ENCODE peak calls at places on chromosome 16, in five cellular contexts. F is A673, Y is transverse colon, X is Peyer's patch, L is HepG2. S is an unnamed sample.

GRCh38 chr16:8848231-8848938 is 20.4 kb downstream of the CARHSP1 start:
- DNase-seq in L (no peak), Y (no peak), X (peak; percentile 49), F (no peak), S (no peak)

GRCh38 chr16:82368041-82368440 is 198.0 kb upstream of the MPHOSPH6 start:
- DNase-seq in Y (no peak), F (peak; percentile 35), X (no peak), L (peak; percentile 40), S (peak; percentile 66)

GRCh38 chr16:81697886-81698635 is 81.0 kb upstream of the PLCG2 start:
- DNase-seq in F (no peak), Y (no peak), X (no peak), L (no peak), S (no peak)

GRCh38 chr16:69160192-69160591 is 26.8 kb upstream of the SNTB2 start:
- DNase-seq in X (no peak), Y (no peak), L (no peak), F (no peak), S (no peak)

GRCh38 chr16:9092963-9093477 is 1.6 kb downstream of the HAPSTR1 start:
- DNase-seq in L (no peak), Y (peak; percentile 42), F (peak; percentile 25), X (peak; percentile 63), S (peak; percentile 55)

GRCh38 chr16:68005786-68006286 is 6.6 kb upstream of the DPEP2 start:
- DNase-seq in L (no peak), F (no peak), X (no peak), Y (peak; percentile 47), S (peak; percentile 31)

GRCh38 chr16:11916524-11917285 is 949 bp upstream of the GSPT1 start:
- DNase-seq in Y (peak; percentile 62), F (peak; percentile 36), X (no peak), L (peak; percentile 99), S (peak; percentile 60)

GRCh38 chr16:24906199-24906808 is 60.5 kb downstream of the SLC5A11 start:
- DNase-seq in L (peak; percentile 11), F (peak; percentile 48), X (no peak), Y (no peak), S (no peak)

GRCh38 chr16:55285586-55285985 is 38.4 kb upstream of the IRX6 start:
- DNase-seq in L (no peak), Y (no peak), X (no peak), F (no peak), S (no peak)

GRCh38 chr16:50208460-50208931 is 55.4 kb downstream of the TENT4B start:
- DNase-seq in L (peak; percentile 16), X (no peak), Y (no peak), F (no peak), S (no peak)

GRCh38 chr16:21727344-21727743 is 63.6 kb downstream of the OTOA start:
- DNase-seq in X (no peak), L (no peak), Y (no peak), F (no peak), S (no peak)
- H3K4me1 ChIP-seq in X (no peaks in the 10 kb centered on the region), L (no peaks in the 10 kb centered on the region), Y (no peaks in the 10 kb centered on the region), F (no peaks in the 10 kb centered on the region), S (no peaks in the 10 kb centered on the region)

DNA sequence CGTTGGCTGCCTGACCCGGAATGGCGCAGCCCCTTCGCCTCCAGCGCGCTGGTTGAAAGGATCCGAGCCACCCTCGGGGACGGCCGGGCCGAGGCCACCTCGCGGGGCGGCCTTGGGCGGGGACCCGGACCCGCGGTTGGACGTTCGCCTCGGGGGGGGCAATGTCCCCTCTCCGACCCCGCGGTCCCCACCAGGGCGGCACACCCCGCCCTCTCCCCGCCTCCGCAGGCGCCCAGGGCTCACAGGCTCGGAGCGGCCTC is 1.0 kb upstream of the SOX8 start:
- DNase-seq in Y (no peak), X (no peak), L (no peak), F (no peak), S (no peak)
- H3K4me3 ChIP-seq in Y (peak overlapping the region; percentile 45), X (peak overlapping the region; percentile 31), L (peak overlapping the region; percentile 40), F (peak overlapping the region; percentile 57), S (peak overlapping the region; percentile 54)

DNA sequence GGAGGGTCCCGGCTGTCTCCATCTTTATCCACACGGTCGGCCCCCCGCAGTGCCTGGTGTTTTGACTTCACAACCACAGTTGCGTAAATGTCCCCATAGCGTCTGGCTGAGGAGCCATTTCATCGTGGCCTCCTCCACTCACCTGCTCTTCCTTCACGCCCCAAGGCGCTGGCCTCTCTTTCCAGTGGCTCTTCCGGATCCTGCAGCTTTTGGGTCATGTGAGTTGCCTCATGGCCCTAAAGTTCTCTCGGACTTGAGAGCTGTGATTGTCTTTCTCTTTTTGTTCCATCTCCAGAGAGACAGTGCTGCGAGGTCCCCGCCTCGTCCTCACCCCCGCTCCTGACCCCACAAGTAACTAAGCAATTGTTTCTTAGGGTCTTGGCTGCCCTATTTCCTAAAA is 22.7 kb downstream of the FLYWCH1 start:
- DNase-seq in X (no peak), L (no peak), Y (no peak), F (no peak), S (no peak)
- H3K4me1 ChIP-seq in X (no peaks in the 10 kb centered on the region), L (no peaks in the 10 kb centered on the region), Y (no peaks in the 10 kb centered on the region), F (no peaks in the 10 kb centered on the region), S (no peaks in the 10 kb centered on the region)

DNA sequence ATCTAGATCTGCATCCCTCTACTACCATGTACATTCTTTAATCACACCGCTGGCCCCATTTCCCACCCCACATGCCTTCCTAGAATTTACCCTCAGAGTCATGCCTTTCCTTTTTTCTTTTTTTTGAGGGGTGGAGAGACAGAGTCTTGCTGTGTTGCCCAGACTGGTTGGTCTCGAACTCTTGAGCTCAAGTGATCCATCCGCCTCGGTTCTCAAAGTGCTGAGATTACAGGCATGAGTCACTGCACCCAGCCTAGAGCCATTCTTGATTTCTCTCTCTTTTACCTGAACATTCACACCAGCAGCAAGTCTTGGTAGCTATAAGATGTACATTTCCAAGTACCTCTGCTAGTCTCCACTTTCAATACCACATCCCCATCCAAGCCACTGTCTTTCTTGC is 2.1 kb downstream of the PAGR1 start:
- DNase-seq in Y (no peak), L (no peak), X (no peak), F (no peak), S (no peak)
- H3K4me3 ChIP-seq in Y (no peak overlapping the region), L (no peak overlapping the region), X (no peak overlapping the region), F (no peak overlapping the region), S (no peak overlapping the region)

DNA sequence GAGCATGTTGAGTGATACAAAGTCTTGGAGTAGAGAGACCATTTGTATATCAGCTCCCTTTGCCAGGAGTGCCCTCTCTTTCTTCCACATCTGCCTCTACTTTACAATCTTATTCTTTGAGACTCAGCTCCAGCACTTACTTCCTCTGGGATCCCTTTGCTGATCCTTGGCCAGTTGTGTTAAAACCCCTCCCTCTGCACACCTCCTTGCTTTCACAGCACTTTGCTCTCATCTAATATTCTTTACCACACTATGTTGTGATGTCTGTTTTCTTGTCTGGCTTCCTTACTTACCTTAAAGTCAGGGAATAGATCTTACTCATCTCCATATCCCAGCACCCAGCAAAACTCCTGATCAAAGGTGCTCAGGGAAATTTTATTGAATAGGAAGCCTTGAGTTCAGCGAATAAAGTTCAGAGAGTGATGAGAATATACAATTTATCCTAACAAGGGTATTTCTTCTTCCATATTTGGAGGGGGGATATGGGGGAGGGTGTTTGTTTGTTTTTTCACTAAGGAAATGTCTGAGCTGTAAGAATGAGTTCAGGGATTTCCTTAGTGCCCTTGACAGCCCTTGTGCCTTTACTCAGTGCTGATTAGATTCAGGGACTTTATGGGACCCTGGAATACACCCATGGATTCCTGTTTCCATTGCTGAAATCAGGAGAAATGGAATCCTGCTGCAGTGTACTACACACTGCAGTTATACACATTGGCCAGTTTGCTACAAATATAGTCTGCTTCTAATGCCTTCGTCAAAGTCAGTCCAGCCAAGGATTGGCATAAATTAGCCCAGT is 32.0 kb downstream of the MRTFB start:
- DNase-seq in Y (no peak), F (no peak), X (no peak), L (no peak), S (no peak)
- H3K4me1 ChIP-seq in Y (peaks cover 18% of the 10 kb centered on the region), F (no peaks in the 10 kb centered on the region), X (no peaks in the 10 kb centered on the region), L (peaks cover 77% of the 10 kb centered on the region), S (peaks cover 81% of the 10 kb centered on the region)

GRCh38 chr16:3035972-3036725 is 595 bp downstream of the BICDL2 start:
- DNase-seq in X (peak; percentile 78), Y (peak; percentile 72), L (no peak), F (no peak), S (peak; percentile 79)
- H3K4me3 ChIP-seq in X (peak overlapping the region; percentile 34), Y (peak overlapping the region; percentile 60), L (no peak overlapping the region), F (no peak overlapping the region), S (peak overlapping the region; percentile 55)